ENCODE peak calls at places on chromosomes 11 and 22, in ten cellular contexts. One of them, this sample, is unnamed.

GRCh38 chr22:24076091-24076867 is 65.2 kb downstream of the CABIN1 start:
- DNase-seq in endothelial cell: no peak
- DNase-seq in lower lobe of right lung: no peak
- DNase-seq in thoracic aorta: no peak
- DNase-seq in A549: no peak
- DNase-seq in foreskin fibroblast: no peak
- DNase-seq in nephron progenitor cell: no peak
- DNase-seq in activated CD8-positive, alpha-beta T cell treated with anti-CD3 and anti-CD28 coated beads for 36 hours: no peak
- DNase-seq in AG04450: no peak
- DNase-seq in H9: no peak
- DNase-seq in this sample: no peak

GRCh38 chr11:129573161-129573560 is 197.5 kb downstream of the BARX2 start:
- DNase-seq in endothelial cell: no peak
- DNase-seq in lower lobe of right lung: no peak
- DNase-seq in thoracic aorta: no peak
- DNase-seq in A549: no peak
- DNase-seq in foreskin fibroblast: no peak
- DNase-seq in nephron progenitor cell: no peak
- DNase-seq in activated CD8-positive, alpha-beta T cell treated with anti-CD3 and anti-CD28 coated beads for 36 hours: no peak
- DNase-seq in AG04450: no peak
- DNase-seq in H9: no peak
- DNase-seq in this sample: no peak

GRCh38 chr11:60563553-60564235 is 48.5 kb downstream of the MS4A13 start:
- DNase-seq in endothelial cell: no peak
- DNase-seq in lower lobe of right lung: no peak
- DNase-seq in thoracic aorta: no peak
- DNase-seq in A549: no peak
- DNase-seq in foreskin fibroblast: no peak
- DNase-seq in nephron progenitor cell: no peak
- DNase-seq in activated CD8-positive, alpha-beta T cell treated with anti-CD3 and anti-CD28 coated beads for 36 hours: peak
- DNase-seq in AG04450: no peak
- DNase-seq in H9: peak
- DNase-seq in this sample: no peak

GRCh38 chr11:32892355-32893090 is at the start of gene QSER1:
- DNase-seq in endothelial cell: peak
- DNase-seq in lower lobe of right lung: peak
- DNase-seq in thoracic aorta: peak
- DNase-seq in A549: peak
- DNase-seq in foreskin fibroblast: peak
- DNase-seq in nephron progenitor cell: peak
- DNase-seq in activated CD8-positive, alpha-beta T cell treated with anti-CD3 and anti-CD28 coated beads for 36 hours: peak
- DNase-seq in AG04450: no peak
- DNase-seq in H9: peak
- DNase-seq in this sample: no peak

GRCh38 chr11:61671527-61671926 is 8.7 kb upstream of the DAGLA start:
- DNase-seq in endothelial cell: peak
- DNase-seq in lower lobe of right lung: no peak
- DNase-seq in thoracic aorta: no peak
- DNase-seq in A549: peak
- DNase-seq in foreskin fibroblast: no peak
- DNase-seq in nephron progenitor cell: no peak
- DNase-seq in activated CD8-positive, alpha-beta T cell treated with anti-CD3 and anti-CD28 coated beads for 36 hours: no peak
- DNase-seq in AG04450: no peak
- DNase-seq in H9: peak
- DNase-seq in this sample: no peak

GRCh38 chr11:44849922-44850321 is 100.8 kb downstream of the TP53I11 start:
- DNase-seq in endothelial cell: no peak
- DNase-seq in lower lobe of right lung: no peak
- DNase-seq in thoracic aorta: no peak
- DNase-seq in A549: no peak
- DNase-seq in foreskin fibroblast: no peak
- DNase-seq in nephron progenitor cell: no peak
- DNase-seq in activated CD8-positive, alpha-beta T cell treated with anti-CD3 and anti-CD28 coated beads for 36 hours: no peak
- DNase-seq in AG04450: no peak
- DNase-seq in H9: no peak
- DNase-seq in this sample: no peak

GRCh38 chr22:35482974-35483373 is 57.7 kb upstream of the RASD2 start:
- DNase-seq in endothelial cell: no peak
- DNase-seq in lower lobe of right lung: no peak
- DNase-seq in thoracic aorta: no peak
- DNase-seq in A549: no peak
- DNase-seq in foreskin fibroblast: no peak
- DNase-seq in nephron progenitor cell: no peak
- DNase-seq in activated CD8-positive, alpha-beta T cell treated with anti-CD3 and anti-CD28 coated beads for 36 hours: no peak
- DNase-seq in AG04450: no peak
- DNase-seq in H9: no peak
- DNase-seq in this sample: no peak

GRCh38 chr22:19891350-19892248 is 36.9 kb upstream of the GNB1L start:
- DNase-seq in endothelial cell: peak
- DNase-seq in lower lobe of right lung: no peak
- DNase-seq in thoracic aorta: no peak
- DNase-seq in A549: no peak
- DNase-seq in foreskin fibroblast: peak
- DNase-seq in nephron progenitor cell: no peak
- DNase-seq in activated CD8-positive, alpha-beta T cell treated with anti-CD3 and anti-CD28 coated beads for 36 hours: peak
- DNase-seq in AG04450: peak
- DNase-seq in H9: peak
- DNase-seq in this sample: no peak

GRCh38 chr11:71182791-71183556 is 69.4 kb downstream of the SHANK2 start:
- DNase-seq in endothelial cell: no peak
- DNase-seq in lower lobe of right lung: no peak
- DNase-seq in thoracic aorta: no peak
- DNase-seq in A549: no peak
- DNase-seq in foreskin fibroblast: no peak
- DNase-seq in nephron progenitor cell: no peak
- DNase-seq in activated CD8-positive, alpha-beta T cell treated with anti-CD3 and anti-CD28 coated beads for 36 hours: no peak
- DNase-seq in AG04450: no peak
- DNase-seq in H9: peak
- DNase-seq in this sample: no peak

GRCh38 chr22:36249160-36249559 is 3.8 kb upstream of the APOL1 start:
- DNase-seq in endothelial cell: no peak
- DNase-seq in lower lobe of right lung: no peak
- DNase-seq in thoracic aorta: no peak
- DNase-seq in A549: no peak
- DNase-seq in foreskin fibroblast: no peak
- DNase-seq in nephron progenitor cell: no peak
- DNase-seq in activated CD8-positive, alpha-beta T cell treated with anti-CD3 and anti-CD28 coated beads for 36 hours: no peak
- DNase-seq in AG04450: no peak
- DNase-seq in H9: no peak
- DNase-seq in this sample: no peak

GRCh38 chr22:19714320-19715252 is at the start of gene SEPTIN5:
- DNase-seq in endothelial cell: no peak
- DNase-seq in lower lobe of right lung: no peak
- DNase-seq in thoracic aorta: no peak
- DNase-seq in A549: no peak
- DNase-seq in foreskin fibroblast: no peak
- DNase-seq in nephron progenitor cell: peak
- DNase-seq in activated CD8-positive, alpha-beta T cell treated with anti-CD3 and anti-CD28 coated beads for 36 hours: no peak
- DNase-seq in AG04450: no peak
- DNase-seq in H9: no peak
- DNase-seq in this sample: no peak

GRCh38 chr11:117179048-117179999 is 781 bp downstream of the SIDT2 start:
- DNase-seq in endothelial cell: peak
- DNase-seq in lower lobe of right lung: peak
- DNase-seq in thoracic aorta: no peak
- DNase-seq in A549: peak
- DNase-seq in foreskin fibroblast: no peak
- DNase-seq in nephron progenitor cell: peak
- DNase-seq in activated CD8-positive, alpha-beta T cell treated with anti-CD3 and anti-CD28 coated beads for 36 hours: peak
- DNase-seq in AG04450: no peak
- DNase-seq in H9: peak
- DNase-seq in this sample: peak

GRCh38 chr11:67417425-67417824 is 1.9 kb downstream of the CARNS1 start:
- DNase-seq in endothelial cell: no peak
- DNase-seq in lower lobe of right lung: no peak
- DNase-seq in thoracic aorta: no peak
- DNase-seq in A549: no peak
- DNase-seq in foreskin fibroblast: no peak
- DNase-seq in nephron progenitor cell: no peak
- DNase-seq in activated CD8-positive, alpha-beta T cell treated with anti-CD3 and anti-CD28 coated beads for 36 hours: no peak
- DNase-seq in AG04450: no peak
- DNase-seq in H9: no peak
- DNase-seq in this sample: no peak

GRCh38 chr22:36398602-36399472 is 11.1 kb upstream of the MYH9 start:
- DNase-seq in endothelial cell: no peak
- DNase-seq in lower lobe of right lung: no peak
- DNase-seq in thoracic aorta: no peak
- DNase-seq in A549: no peak
- DNase-seq in foreskin fibroblast: peak
- DNase-seq in nephron progenitor cell: no peak
- DNase-seq in activated CD8-positive, alpha-beta T cell treated with anti-CD3 and anti-CD28 coated beads for 36 hours: no peak
- DNase-seq in AG04450: no peak
- DNase-seq in H9: no peak
- DNase-seq in this sample: no peak

GRCh38 chr11:125262825-125263218 is 98.3 kb downstream of the PKNOX2 start:
- DNase-seq in endothelial cell: no peak
- DNase-seq in lower lobe of right lung: no peak
- DNase-seq in thoracic aorta: no peak
- DNase-seq in A549: no peak
- DNase-seq in foreskin fibroblast: peak
- DNase-seq in nephron progenitor cell: no peak
- DNase-seq in activated CD8-positive, alpha-beta T cell treated with anti-CD3 and anti-CD28 coated beads for 36 hours: no peak
- DNase-seq in AG04450: no peak
- DNase-seq in H9: peak
- DNase-seq in this sample: no peak

GRCh38 chr11:44071157-44071556 is 5.1 kb downstream of the ACCS start:
- DNase-seq in endothelial cell: no peak
- DNase-seq in lower lobe of right lung: no peak
- DNase-seq in thoracic aorta: no peak
- DNase-seq in A549: no peak
- DNase-seq in foreskin fibroblast: no peak
- DNase-seq in nephron progenitor cell: no peak
- DNase-seq in activated CD8-positive, alpha-beta T cell treated with anti-CD3 and anti-CD28 coated beads for 36 hours: no peak
- DNase-seq in AG04450: no peak
- DNase-seq in H9: peak
- DNase-seq in this sample: no peak

GRCh38 chr22:46079861-46080821 is 70.2 kb upstream of the PPARA start:
- DNase-seq in endothelial cell: no peak
- DNase-seq in lower lobe of right lung: peak
- DNase-seq in thoracic aorta: peak
- DNase-seq in A549: no peak
- DNase-seq in foreskin fibroblast: peak
- DNase-seq in nephron progenitor cell: no peak
- DNase-seq in activated CD8-positive, alpha-beta T cell treated with anti-CD3 and anti-CD28 coated beads for 36 hours: no peak
- DNase-seq in AG04450: no peak
- DNase-seq in H9: no peak
- DNase-seq in this sample: no peak

DNA sequence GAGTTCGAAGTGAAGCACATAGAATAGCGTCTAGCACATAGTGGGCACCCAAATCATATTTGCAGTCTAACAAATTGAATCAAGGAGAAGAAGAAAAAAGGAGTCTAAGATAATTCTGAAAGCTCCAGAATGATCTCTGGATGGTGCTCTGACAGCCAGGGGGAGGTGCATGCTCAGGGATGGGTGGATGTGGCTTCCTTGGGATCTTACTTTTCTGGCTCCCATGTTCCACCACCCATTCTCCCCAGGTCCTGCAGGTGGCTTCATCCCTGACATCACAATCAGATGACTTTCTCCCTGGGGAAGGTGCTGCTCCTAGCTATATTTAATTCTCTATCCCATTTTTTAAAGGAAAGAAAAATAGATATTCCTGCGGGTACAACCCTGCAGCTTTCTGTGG is 381.9 kb downstream of the CADM1 start:
- DNase-seq in endothelial cell: no peak
- DNase-seq in lower lobe of right lung: no peak
- DNase-seq in thoracic aorta: no peak
- DNase-seq in A549: no peak
- DNase-seq in foreskin fibroblast: no peak
- DNase-seq in nephron progenitor cell: no peak
- DNase-seq in activated CD8-positive, alpha-beta T cell treated with anti-CD3 and anti-CD28 coated beads for 36 hours: no peak
- DNase-seq in AG04450: no peak
- DNase-seq in H9: no peak
- DNase-seq in this sample: no peak
- TF ChIP-seq CTCF in endothelial cell: no peak
- TF ChIP-seq CTCF in lower lobe of right lung: no peak
- TF ChIP-seq CTCF in thoracic aorta: no peak
- TF ChIP-seq CTCF in A549: no peak
- TF ChIP-seq CTCF in foreskin fibroblast: no peak
- TF ChIP-seq CTCF in nephron progenitor cell: no peak
- TF ChIP-seq CTCF in activated CD8-positive, alpha-beta T cell treated with anti-CD3 and anti-CD28 coated beads for 36 hours: no peak
- TF ChIP-seq CTCF in AG04450: no peak
- TF ChIP-seq CTCF in H9: no peak
- TF ChIP-seq CTCF in this sample: no peak

GRCh38 chr22:39999144-39999757 is 4.5 kb downstream of the FAM83F start:
- DNase-seq in endothelial cell: no peak
- DNase-seq in lower lobe of right lung: no peak
- DNase-seq in thoracic aorta: no peak
- DNase-seq in A549: peak
- DNase-seq in foreskin fibroblast: no peak
- DNase-seq in nephron progenitor cell: peak
- DNase-seq in activated CD8-positive, alpha-beta T cell treated with anti-CD3 and anti-CD28 coated beads for 36 hours: no peak
- DNase-seq in AG04450: no peak
- DNase-seq in H9: no peak
- DNase-seq in this sample: no peak
- TF ChIP-seq CTCF in endothelial cell: no peak
- TF ChIP-seq CTCF in lower lobe of right lung: no peak
- TF ChIP-seq CTCF in thoracic aorta: no peak
- TF ChIP-seq CTCF in A549: no peak
- TF ChIP-seq CTCF in foreskin fibroblast: no peak
- TF ChIP-seq CTCF in nephron progenitor cell: no peak
- TF ChIP-seq CTCF in activated CD8-positive, alpha-beta T cell treated with anti-CD3 and anti-CD28 coated beads for 36 hours: no peak
- TF ChIP-seq CTCF in AG04450: no peak
- TF ChIP-seq CTCF in H9: no peak
- TF ChIP-seq CTCF in this sample: no peak

GRCh38 chr11:123642435-123642834 is 12.0 kb downstream of the SCN3B start:
- DNase-seq in endothelial cell: no peak
- DNase-seq in lower lobe of right lung: no peak
- DNase-seq in thoracic aorta: no peak
- DNase-seq in A549: no peak
- DNase-seq in foreskin fibroblast: no peak
- DNase-seq in nephron progenitor cell: no peak
- DNase-seq in activated CD8-positive, alpha-beta T cell treated with anti-CD3 and anti-CD28 coated beads for 36 hours: no peak
- DNase-seq in AG04450: no peak
- DNase-seq in H9: no peak
- DNase-seq in this sample: no peak
- TF ChIP-seq CTCF in endothelial cell: no peak
- TF ChIP-seq CTCF in lower lobe of right lung: no peak
- TF ChIP-seq CTCF in thoracic aorta: no peak
- TF ChIP-seq CTCF in A549: no peak
- TF ChIP-seq CTCF in foreskin fibroblast: no peak
- TF ChIP-seq CTCF in nephron progenitor cell: no peak
- TF ChIP-seq CTCF in activated CD8-positive, alpha-beta T cell treated with anti-CD3 and anti-CD28 coated beads for 36 hours: no peak
- TF ChIP-seq CTCF in AG04450: no peak
- TF ChIP-seq CTCF in H9: peak
- TF ChIP-seq CTCF in this sample: no peak

GRCh38 chr11:119236490-119236889 is 30.4 kb downstream of the CBL start:
- DNase-seq in endothelial cell: no peak
- DNase-seq in lower lobe of right lung: no peak
- DNase-seq in thoracic aorta: no peak
- DNase-seq in A549: no peak
- DNase-seq in foreskin fibroblast: peak
- DNase-seq in nephron progenitor cell: no peak
- DNase-seq in activated CD8-positive, alpha-beta T cell treated with anti-CD3 and anti-CD28 coated beads for 36 hours: no peak
- DNase-seq in AG04450: peak
- DNase-seq in H9: no peak
- DNase-seq in this sample: no peak

GRCh38 chr11:119237515-119237914 is 31.4 kb downstream of the CBL start:
- DNase-seq in endothelial cell: no peak
- DNase-seq in lower lobe of right lung: no peak
- DNase-seq in thoracic aorta: no peak
- DNase-seq in A549: no peak
- DNase-seq in foreskin fibroblast: no peak
- DNase-seq in nephron progenitor cell: no peak
- DNase-seq in activated CD8-positive, alpha-beta T cell treated with anti-CD3 and anti-CD28 coated beads for 36 hours: no peak
- DNase-seq in AG04450: no peak
- DNase-seq in H9: no peak
- DNase-seq in this sample: no peak

GRCh38 chr11:119236891-119237290 is 30.8 kb downstream of the CBL start:
- DNase-seq in endothelial cell: no peak
- DNase-seq in lower lobe of right lung: no peak
- DNase-seq in thoracic aorta: no peak
- DNase-seq in A549: no peak
- DNase-seq in foreskin fibroblast: peak
- DNase-seq in nephron progenitor cell: no peak
- DNase-seq in activated CD8-positive, alpha-beta T cell treated with anti-CD3 and anti-CD28 coated beads for 36 hours: no peak
- DNase-seq in AG04450: peak
- DNase-seq in H9: no peak
- DNase-seq in this sample: no peak
- TF ChIP-seq CTCF in endothelial cell: no peak
- TF ChIP-seq CTCF in lower lobe of right lung: no peak
- TF ChIP-seq CTCF in thoracic aorta: no peak
- TF ChIP-seq CTCF in A549: no peak
- TF ChIP-seq CTCF in foreskin fibroblast: no peak
- TF ChIP-seq CTCF in nephron progenitor cell: no peak
- TF ChIP-seq CTCF in activated CD8-positive, alpha-beta T cell treated with anti-CD3 and anti-CD28 coated beads for 36 hours: no peak
- TF ChIP-seq CTCF in AG04450: no peak
- TF ChIP-seq CTCF in H9: no peak
- TF ChIP-seq CTCF in this sample: no peak